ENCODE peak calls at places on chromosome 2, in eight cellular contexts. K is bronchial epithelial cell, E is sigmoid colon, B is upper lobe of left lung, X is cardiac muscle cell, V is dorsolateral prefrontal cortex, C is brain microvascular endothelial cell, F is GM10248. M is an unnamed sample.

GRCh38 chr2:230865766-230866703 is 1.3 kb downstream of the ITM2C start:
- DNase-seq in K (no peak), E (no peak), B (no peak), X (peak; percentile 65), V (no peak), C (no peak), F (no peak), M (no peak)

GRCh38 chr2:207071820-207072219 is 93.9 kb downstream of the KLF7 start:
- DNase-seq in K (peak; percentile 52), E (no peak), B (no peak), X (no peak), V (no peak), C (no peak), F (peak; percentile 20), M (no peak)

GRCh38 chr2:39138837-39139211 is 18.0 kb upstream of the SOS1 start:
- DNase-seq in K (no peak), E (no peak), B (no peak), X (no peak), V (no peak), C (no peak), F (no peak), M (no peak)

GRCh38 chr2:163474319-163474744 is 261.5 kb downstream of the FIGN start:
- DNase-seq in K (no peak), E (no peak), B (no peak), X (no peak), V (no peak), C (no peak), F (no peak), M (no peak)

GRCh38 chr2:189076131-189076530 is 102.0 kb downstream of the COL3A1 start:
- DNase-seq in K (no peak), E (no peak), B (no peak), X (no peak), V (no peak), C (no peak), F (no peak), M (no peak)

GRCh38 chr2:26558271-26559043 is 80.5 kb upstream of the OTOF start:
- DNase-seq in K (no peak), E (peak; percentile 62), B (peak; percentile 17), X (no peak), V (peak; percentile 25), C (no peak), F (no peak), M (no peak)

GRCh38 chr2:85600235-85600575 is 2.3 kb downstream of the TMEM150A start:
- DNase-seq in K (no peak), E (no peak), B (no peak), X (no peak), V (no peak), C (no peak), F (no peak), M (peak; percentile 7)

GRCh38 chr2:54556659-54557121 is 100.6 kb downstream of the SPTBN1 start:
- DNase-seq in K (no peak), E (no peak), B (no peak), X (peak; percentile 61), V (no peak), C (no peak), F (no peak), M (no peak)

GRCh38 chr2:204664708-204665121 is 119.4 kb downstream of the PARD3B start:
- DNase-seq in K (peak; percentile 63), E (no peak), B (no peak), X (peak; percentile 19), V (no peak), C (peak; percentile 24), F (no peak), M (no peak)

GRCh38 chr2:22890142-22890541 is 494.8 kb upstream of the KLHL29 start:
- DNase-seq in K (no peak), E (no peak), B (no peak), X (no peak), V (peak; percentile 69), C (no peak), F (no peak), M (no peak)

GRCh38 chr2:58796239-58796638 is 555.1 kb upstream of the FANCL start:
- DNase-seq in K (no peak), E (no peak), B (no peak), X (no peak), V (no peak), C (no peak), F (no peak), M (no peak)

GRCh38 chr2:40096360-40096759 is 317.3 kb upstream of the THUMPD2 start:
- DNase-seq in K (peak; percentile 77), E (no peak), B (no peak), X (no peak), V (no peak), C (peak; percentile 24), F (no peak), M (no peak)

GRCh38 chr2:234873828-234874173 is 78.0 kb upstream of the SH3BP4 start:
- DNase-seq in K (no peak), E (peak; percentile 76), B (no peak), X (no peak), V (no peak), C (peak; percentile 74), F (no peak), M (no peak)

DNA sequence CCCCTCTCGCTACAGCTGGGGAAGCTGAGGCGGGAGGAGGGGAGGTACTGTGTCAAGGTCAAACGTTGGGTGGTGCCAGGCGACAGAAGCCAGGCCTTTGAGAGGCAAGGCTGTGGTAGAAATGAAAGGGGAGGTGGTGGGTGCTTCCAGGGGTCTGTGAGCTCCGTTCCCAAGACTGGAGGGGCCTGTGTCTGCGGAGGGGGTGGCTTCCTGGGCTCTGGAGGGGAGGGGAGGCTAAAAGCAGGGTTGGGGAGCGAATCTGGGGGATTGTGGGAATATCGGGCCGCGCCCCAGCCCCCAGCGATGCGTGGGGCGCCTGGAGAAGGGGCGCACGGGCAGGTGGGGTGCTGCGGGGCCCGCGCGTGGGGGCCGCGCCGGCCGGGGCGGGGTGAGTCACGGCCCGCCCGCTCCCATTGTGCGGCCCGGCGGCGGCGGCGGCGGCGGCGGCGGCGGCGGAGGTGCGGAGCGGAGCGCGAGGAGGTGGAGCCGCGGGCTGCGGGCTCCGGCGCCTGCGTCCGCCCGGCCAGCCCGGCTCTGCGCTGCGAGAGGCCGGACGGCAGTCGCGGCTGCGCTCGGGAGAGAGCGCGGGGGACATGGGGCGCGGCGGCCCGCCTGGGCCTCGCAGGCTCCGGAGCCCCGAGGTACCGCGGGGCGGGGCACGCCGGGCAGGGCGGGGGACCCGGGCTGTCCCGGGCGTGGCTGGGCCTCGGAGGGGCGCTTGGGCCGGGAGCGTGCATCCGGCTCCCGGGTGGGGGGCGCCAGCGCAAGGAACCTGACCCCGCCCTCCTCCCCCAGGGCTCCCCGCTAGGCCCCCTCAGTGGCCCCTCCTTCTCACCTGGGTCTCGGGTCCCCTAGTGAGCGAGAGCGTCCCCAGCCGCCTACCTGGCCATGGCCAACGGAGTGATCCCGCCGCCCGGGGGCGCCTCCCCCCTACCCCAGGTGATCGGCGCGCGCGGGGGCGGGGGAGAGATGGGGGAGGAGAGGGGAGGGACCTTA is at the start of gene SLC4A3:
- DNase-seq in K (no peak), E (no peak), B (no peak), X (peak; percentile 81), V (peak; percentile 44), C (no peak), F (no peak), M (peak; percentile 72)
- TF ChIP-seq CTCF in K (no peak), E (no peak), B (peak; percentile 7), X (no peak), V (no peak), C (no peak), F (no peak), M (no peak)

DNA sequence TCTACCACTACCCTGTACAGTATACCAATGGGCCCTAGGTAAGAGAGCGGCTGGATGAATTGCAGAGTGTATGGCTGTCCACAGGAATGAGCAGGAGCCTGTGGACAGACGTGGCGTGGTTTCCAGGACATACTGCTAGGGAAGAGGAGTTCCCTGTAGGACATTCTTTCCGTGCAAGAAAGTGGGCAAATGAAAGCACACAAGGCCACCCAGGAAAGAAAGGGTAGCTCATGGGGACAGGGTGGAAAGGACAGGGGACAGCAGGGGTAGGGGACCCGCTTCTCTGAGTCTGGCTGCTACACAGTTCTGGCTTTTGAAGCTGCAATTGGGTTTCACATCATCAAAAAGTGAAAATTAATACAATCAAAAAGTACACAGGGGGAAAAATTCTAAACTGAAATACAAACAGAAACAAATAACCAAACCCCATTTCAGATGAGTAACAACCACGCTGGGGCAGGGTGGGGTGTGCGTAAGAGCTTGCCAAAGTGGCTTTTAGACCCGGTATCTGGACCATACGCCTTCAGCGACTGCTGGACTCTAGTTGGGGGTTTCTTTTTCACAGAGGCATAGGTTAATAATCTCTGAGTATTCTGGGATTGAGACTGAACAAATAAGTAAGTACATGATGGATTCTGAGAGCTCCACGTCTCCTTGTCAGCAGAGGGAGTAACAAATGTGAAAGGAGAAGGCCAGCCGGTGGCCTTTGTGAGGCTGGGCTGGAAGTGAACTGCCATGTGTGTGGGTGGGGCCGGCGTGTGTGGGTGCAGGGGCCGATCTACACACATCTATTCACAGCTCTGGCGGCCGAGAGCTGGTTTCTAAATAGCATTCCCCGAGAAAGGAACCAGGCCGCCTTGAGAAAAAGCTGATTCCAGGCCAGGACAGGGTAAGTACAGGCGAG is 84.0 kb downstream of the HDAC4 start:
- DNase-seq in K (peak; percentile 20), E (peak; percentile 93), B (peak; percentile 47), X (no peak), V (no peak), C (no peak), F (no peak), M (no peak)
- TF ChIP-seq CTCF in K (no peak), E (no peak), B (no peak), X (no peak), V (peak; percentile 28), C (no peak), F (no peak), M (no peak)

DNA sequence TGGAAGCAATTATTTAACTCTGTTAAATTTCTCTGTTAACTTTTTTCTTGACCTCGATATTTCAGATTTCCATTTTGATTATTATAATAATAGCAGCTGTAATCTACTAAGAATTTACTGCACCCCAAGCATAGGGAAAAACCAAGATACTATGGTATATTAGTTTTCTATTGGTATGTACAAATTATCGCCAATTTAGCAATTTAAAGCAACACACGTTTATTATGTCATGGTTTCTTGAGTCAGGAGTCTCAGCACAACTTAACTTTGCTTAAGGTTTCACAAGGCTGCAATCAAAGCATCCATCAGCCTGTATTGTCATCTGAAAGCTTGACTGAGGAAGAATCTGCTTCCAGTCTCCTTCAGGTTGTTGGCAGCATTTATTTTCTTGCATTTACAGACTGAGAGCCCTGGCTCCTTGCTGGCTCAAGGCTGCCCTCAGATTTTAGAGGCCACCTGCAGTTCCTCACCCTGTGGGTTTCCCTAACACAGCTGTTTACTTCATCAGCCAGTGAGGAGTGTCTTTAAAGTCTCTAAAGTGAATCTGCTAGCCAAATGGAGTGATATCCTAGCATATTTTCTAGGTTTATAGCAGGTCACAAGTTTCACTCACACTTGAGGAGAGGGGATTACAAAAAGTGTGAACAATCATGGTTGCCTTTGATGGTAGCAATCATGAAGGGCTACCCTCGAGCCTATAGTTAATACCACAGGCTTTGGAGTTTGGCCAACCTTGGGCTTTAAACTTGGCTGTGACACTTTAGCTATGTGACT is 4.4 kb upstream of the VPS54 start:
- DNase-seq in K (no peak), E (no peak), B (no peak), X (no peak), V (no peak), C (no peak), F (no peak), M (no peak)
- TF ChIP-seq CTCF in K (no peak), E (no peak), B (no peak), X (no peak), V (no peak), C (no peak), F (no peak), M (no peak)

DNA sequence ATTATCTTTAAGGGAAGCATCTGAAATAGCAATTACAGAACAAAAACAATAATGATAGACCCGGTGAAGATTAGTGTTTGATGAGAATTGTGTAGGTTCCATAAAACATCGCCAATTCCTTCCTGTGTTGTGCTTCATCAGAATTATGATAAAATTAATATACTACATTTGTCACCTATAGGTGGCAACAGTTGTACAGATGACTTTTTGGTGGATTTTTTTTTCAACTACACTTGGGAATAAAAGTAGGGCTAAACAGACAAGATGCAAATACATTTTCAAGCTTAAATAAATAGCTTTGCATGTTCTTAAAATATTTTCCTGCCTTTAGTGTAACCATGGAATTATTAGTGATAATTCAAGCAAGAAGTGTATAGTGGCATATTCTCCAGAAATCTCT is 7.0 kb upstream of the LYPD1 start:
- DNase-seq in K (peak; percentile 20), E (no peak), B (no peak), X (no peak), V (no peak), C (no peak), F (no peak), M (no peak)
- TF ChIP-seq CTCF in K (no peak), E (no peak), B (no peak), X (no peak), V (peak; percentile 50), C (no peak), F (no peak), M (peak; percentile 36)